ENCODE peak calls at places on chromosome 21, in ten cellular contexts. Q is EL; D is cardiac septum; L is nephron progenitor cell; E is effector memory CD8-positive, alpha-beta T cell; U is activated T-cell treated with anti-CD3 and anti-CD28 coated beads for 1 hour; B is T-cell; N is DMS153; I is activated CD4-positive, alpha-beta memory T cell treated with anti-CD3 and anti-CD28 coated beads, Interleukin-2, amount 10 ng/mL, durations not matched to agents 7 days and 5 days; H is NCI-H2081. F is an unnamed sample.

GRCh38 chr21:17671733-17672132 is 59.0 kb upstream of the BTG3 start:
- DNase-seq in Q (no peak), D (no peak), L (no peak), E (no peak), U (no peak), B (no peak), N (no peak), I (no peak), H (peak), F (peak)

GRCh38 chr21:16534408-16535099 is 804.8 kb downstream of the USP25 start:
- DNase-seq in Q (peak), D (peak), L (no peak), E (no peak), U (no peak), B (no peak), N (no peak), I (no peak), H (peak), F (peak)

GRCh38 chr21:29157084-29157483 is 26.6 kb downstream of the MAP3K7CL start:
- DNase-seq in Q (no peak), D (no peak), L (no peak), E (no peak), U (no peak), B (no peak), N (no peak), I (no peak), H (no peak), F (no peak)

GRCh38 chr21:46636550-46637289 is 1.2 kb downstream of the PRMT2 start:
- DNase-seq in Q (no peak), D (no peak), L (no peak), E (no peak), U (no peak), B (peak), N (no peak), I (no peak), H (no peak), F (no peak)

GRCh38 chr21:45255381-45256020 is 32.2 kb downstream of the POFUT2 start:
- DNase-seq in Q (no peak), D (no peak), L (no peak), E (peak), U (no peak), B (no peak), N (peak), I (peak), H (peak), F (peak)

GRCh38 chr21:26490771-26491170 is 82.3 kb downstream of the CYYR1 start:
- DNase-seq in Q (peak), D (no peak), L (no peak), E (no peak), U (no peak), B (no peak), N (no peak), I (no peak), H (no peak), F (no peak)

GRCh38 chr21:46195595-46196195 is 11.4 kb upstream of the SPATC1L start:
- DNase-seq in Q (no peak), D (peak), L (no peak), E (no peak), U (no peak), B (no peak), N (no peak), I (no peak), H (no peak), F (no peak)

GRCh38 chr21:42839271-42840231 is 39.8 kb downstream of the WDR4 start:
- DNase-seq in Q (no peak), D (peak), L (no peak), E (no peak), U (no peak), B (no peak), N (no peak), I (peak), H (no peak), F (no peak)

GRCh38 chr21:43916691-43917514 is 51.9 kb downstream of the AGPAT3 start:
- DNase-seq in Q (no peak), D (peak), L (no peak), E (peak), U (peak), B (peak), N (no peak), I (peak), H (no peak), F (no peak)